ENCODE peak calls at places on chromosomes 1 and 21, in eight cellular contexts. S is GM23248; G is A549; T is tibial nerve; C is effector memory CD4-positive, alpha-beta T cell; W is uterus; N is heart left ventricle; Z is body of pancreas. P is an unnamed sample.

GRCh38 chr21:38875694-38876492 is 70.2 kb downstream of the ETS2 start:
- DNase-seq in W (no peak), Z (no peak), T (no peak), C (no peak), N (no peak), G (no peak), S (peak), P (no peak)

GRCh38 chr1:199956005-199956404 is 71.5 kb upstream of the NR5A2 start:
- DNase-seq in G (no peak), S (no peak), N (no peak), C (no peak), T (no peak), W (no peak), Z (peak), P (no peak)

GRCh38 chr21:35048706-35049617 is at the start of gene RUNX1:
- DNase-seq in G (no peak), T (no peak), W (no peak), Z (peak), C (peak), S (peak), N (peak), P (peak)

GRCh38 chr1:206809504-206810084 is 37.3 kb upstream of the IL10 start:
- DNase-seq in T (no peak), C (no peak), W (no peak), Z (peak), N (no peak), S (peak), G (peak), P (no peak)

GRCh38 chr21:41610042-41610839 is 102.3 kb upstream of the TMPRSS2 start:
- DNase-seq in S (peak), Z (peak), N (no peak), G (peak), C (no peak), W (no peak), T (no peak), P (peak)

GRCh38 chr1:108896160-108897150 is 19.7 kb downstream of the GPSM2 start:
- DNase-seq in G (no peak), Z (no peak), N (no peak), T (no peak), W (no peak), C (no peak), S (peak), P (peak)

GRCh38 chr1:242530761-242531160 is 6.3 kb upstream of the PLD5 start:
- DNase-seq in S (peak), W (no peak), Z (no peak), G (no peak), T (no peak), C (no peak), N (no peak), P (no peak)

GRCh38 chr1:48750089-48750488 is 26.6 kb downstream of the BEND5 start:
- DNase-seq in T (no peak), N (no peak), Z (no peak), G (no peak), W (no peak), S (no peak), C (no peak), P (no peak)

GRCh38 chr1:227913446-227913968 is 34.2 kb downstream of the WNT9A start:
- DNase-seq in Z (no peak), G (no peak), S (no peak), T (no peak), N (no peak), W (no peak), C (no peak), P (no peak)

GRCh38 chr1:17181785-17182464 is 23.0 kb upstream of the PADI1 start:
- DNase-seq in T (no peak), Z (no peak), G (no peak), N (no peak), S (no peak), C (no peak), W (no peak), P (no peak)

GRCh38 chr1:94926365-94926914 is 470 bp downstream of the CNN3 start:
- DNase-seq in T (peak), N (peak), Z (peak), W (peak), C (no peak), G (peak), S (peak), P (peak)

GRCh38 chr1:87208936-87209335 is 119.7 kb upstream of the LMO4 start:
- DNase-seq in G (no peak), Z (no peak), C (no peak), W (no peak), T (no peak), S (no peak), N (no peak), P (no peak)

GRCh38 chr1:62275095-62275494 is 44.1 kb downstream of the KANK4 start:
- DNase-seq in Z (no peak), C (no peak), N (no peak), G (no peak), T (no peak), W (no peak), S (no peak), P (no peak)
- H3K27ac ChIP-seq in Z (no peak), C (no peak), N (no peak), G (no peak), T (peak), W (no peak), S (no peak), P (no peak)

DNA sequence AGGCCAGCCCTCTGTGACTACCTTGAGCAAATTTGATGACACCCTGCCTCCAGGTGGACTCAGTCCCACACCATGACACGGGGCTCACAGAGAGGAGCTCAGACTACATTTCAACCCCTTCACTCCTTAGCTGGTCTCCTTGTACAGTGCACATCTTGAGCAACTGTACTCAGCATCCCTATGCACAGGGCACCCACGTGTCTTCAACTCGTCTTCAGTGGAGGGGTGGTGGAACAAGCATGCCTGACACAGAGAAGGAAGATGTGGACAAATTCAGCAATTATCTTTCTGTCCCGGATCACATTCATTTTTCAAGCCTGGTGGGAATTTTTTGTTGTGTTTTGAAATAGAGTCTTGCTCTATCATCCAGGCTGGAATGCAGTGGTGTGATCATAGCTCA is 213.7 kb downstream of the KAZN start:
- DNase-seq in W (no peak), N (no peak), S (no peak), T (no peak), C (no peak), G (no peak), Z (no peak), P (no peak)
- H3K27ac ChIP-seq in W (no peak), N (no peak), S (no peak), T (no peak), C (no peak), G (no peak), Z (no peak), P (no peak)

GRCh38 chr21:14526816-14527689 is 19.1 kb downstream of the SAMSN1 start:
- DNase-seq in G (no peak), N (no peak), T (no peak), Z (no peak), S (no peak), C (no peak), W (no peak), P (no peak)

GRCh38 chr21:14527690-14528652 is 18.1 kb downstream of the SAMSN1 start:
- DNase-seq in W (no peak), S (no peak), T (no peak), G (no peak), C (no peak), Z (no peak), N (no peak), P (no peak)

GRCh38 chr21:14523234-14523633 is 22.9 kb downstream of the SAMSN1 start:
- DNase-seq in N (no peak), W (no peak), G (no peak), S (no peak), C (no peak), Z (peak), T (no peak), P (no peak)

GRCh38 chr21:14528815-14529214 is 17.3 kb downstream of the SAMSN1 start:
- DNase-seq in S (no peak), G (no peak), W (no peak), C (no peak), N (no peak), Z (no peak), T (no peak), P (no peak)

DNA sequence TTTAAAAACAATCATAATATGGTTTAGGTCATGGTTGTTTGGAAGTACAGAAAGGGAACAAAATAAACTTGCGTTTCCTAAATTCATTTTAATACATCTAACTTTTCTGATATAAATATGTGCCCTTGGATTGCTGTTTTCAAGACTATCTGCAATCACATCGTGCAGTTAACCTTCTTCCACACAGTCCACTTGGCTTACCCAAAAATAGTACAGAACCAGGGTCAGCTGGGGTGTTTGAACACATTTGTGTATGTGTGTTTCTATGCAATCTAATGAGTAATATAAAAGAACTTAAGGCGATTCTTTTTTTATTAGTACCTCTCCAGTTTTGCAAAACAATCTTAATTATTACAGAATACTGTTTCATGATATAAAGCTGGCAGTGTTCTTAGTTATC is 19.9 kb downstream of the SAMSN1 start:
- DNase-seq in W (no peak), T (no peak), G (no peak), S (no peak), C (no peak), Z (no peak), N (no peak), P (no peak)
- H3K27ac ChIP-seq in W (no peak), T (no peak), G (no peak), S (no peak), C (peak), Z (no peak), N (no peak), P (no peak)

DNA sequence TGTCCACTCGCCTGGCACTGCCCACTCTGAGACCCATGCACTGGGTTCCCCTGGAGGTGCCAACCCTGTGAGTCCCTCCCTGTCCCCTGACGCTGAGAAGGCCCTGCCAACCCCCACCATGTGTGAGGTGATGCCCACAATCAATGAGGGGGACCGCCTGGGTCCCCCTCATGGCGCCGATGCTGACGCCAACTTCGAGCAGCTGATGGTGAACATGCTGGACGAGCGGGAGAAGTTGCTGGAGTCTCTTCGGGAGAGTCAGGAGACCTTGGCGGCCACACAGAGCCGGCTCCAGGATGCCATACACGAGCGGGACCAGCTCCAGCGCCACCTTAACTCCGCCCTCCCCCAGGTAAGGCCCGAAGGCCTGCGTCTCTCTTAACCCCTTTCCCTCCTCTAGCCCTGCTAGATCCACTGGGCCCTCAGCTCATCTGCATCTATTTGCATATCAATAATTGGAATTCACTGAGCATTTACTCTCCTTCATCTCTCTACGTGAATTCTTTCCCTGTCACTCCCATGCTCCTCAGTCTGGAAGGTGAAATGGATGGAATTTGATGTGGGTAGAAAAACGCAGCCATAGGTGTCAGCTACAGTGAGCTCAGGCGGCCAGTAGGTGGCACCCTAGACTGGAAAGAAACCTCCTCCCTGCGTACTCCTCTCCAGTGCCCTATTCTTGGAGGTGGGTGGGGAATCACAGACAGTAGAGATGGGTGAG is 12.8 kb downstream of the PPFIA4 start:
- DNase-seq in G (peak), N (peak), T (peak), S (peak), Z (peak), W (peak), C (peak), P (peak)
- H3K27ac ChIP-seq in G (peak), N (peak), T (no peak), S (no peak), Z (no peak), W (no peak), C (no peak), P (no peak)

GRCh38 chr21:44983421-44984206 is 43.8 kb downstream of the SLX9 start:
- DNase-seq in Z (no peak), S (no peak), W (no peak), N (peak), G (no peak), C (no peak), T (no peak), P (no peak)
- H3K27ac ChIP-seq in Z (no peak), S (no peak), W (no peak), N (peak), G (no peak), C (no peak), T (peak), P (no peak)

GRCh38 chr1:31765041-31765467 is 914 bp upstream of the ADGRB2 start:
- DNase-seq in G (no peak), W (no peak), C (no peak), S (peak), N (no peak), T (no peak), Z (no peak), P (no peak)

GRCh38 chr1:31763671-31764306 is 351 bp downstream of the ADGRB2 start:
- DNase-seq in Z (no peak), T (no peak), G (no peak), C (peak), S (peak), N (no peak), W (no peak), P (no peak)

GRCh38 chr1:31762726-31763670 is 1.1 kb downstream of the ADGRB2 start:
- DNase-seq in Z (peak), W (peak), N (peak), S (peak), G (peak), C (peak), T (no peak), P (peak)

GRCh38 chr1:31765516-31765915 is 1.4 kb upstream of the ADGRB2 start:
- DNase-seq in S (no peak), G (no peak), C (no peak), W (no peak), Z (no peak), T (no peak), N (no peak), P (no peak)

GRCh38 chr1:31764307-31765040 is at the start of gene ADGRB2:
- DNase-seq in G (no peak), Z (no peak), T (no peak), N (peak), S (peak), W (no peak), C (no peak), P (no peak)
- H3K27ac ChIP-seq in G (peak), Z (no peak), T (no peak), N (no peak), S (no peak), W (no peak), C (no peak), P (peak)

GRCh38 chr1:39779137-39779536 is 8.0 kb upstream of the OXCT2 start:
- DNase-seq in S (no peak), G (no peak), W (no peak), C (no peak), T (no peak), N (no peak), Z (no peak), P (no peak)
- H3K27ac ChIP-seq in S (no peak), G (no peak), W (no peak), C (no peak), T (peak), N (no peak), Z (no peak), P (no peak)

P was measured in substantia nigra.